ENCODE peak calls at places on chromosome 7, in ten cellular contexts. X is GM13976, D is breast epithelium, U is HFFc6, P is PC-3, G is brain microvascular endothelial cell, J is transverse colon, R is uterus, W is fibroblast of pulmonary artery, C is pancreas. S is an unnamed sample.

GRCh38 chr7:129611246-129612111 is at the start of gene NRF1:
- DNase-seq in P (peak), J (peak), W (peak), G (peak), U (peak), R (peak), X (peak), C (peak), D (peak), S (peak)

GRCh38 chr7:25075459-25075858 is 49.6 kb downstream of the CYCS start:
- DNase-seq in D (no peak), P (no peak), C (no peak), U (no peak), R (no peak), J (no peak), W (no peak), G (no peak), X (no peak), S (no peak)

GRCh38 chr7:125383324-125383723 is 453.7 kb upstream of the POT1 start:
- DNase-seq in R (no peak), U (no peak), C (no peak), W (no peak), P (peak), D (no peak), G (no peak), J (no peak), X (peak), S (no peak)

GRCh38 chr7:155178096-155178495 is 108.0 kb downstream of the HTR5A start:
- DNase-seq in X (no peak), G (no peak), J (no peak), P (no peak), C (no peak), U (no peak), W (no peak), D (no peak), R (no peak), S (no peak)

GRCh38 chr7:127885843-127886242 is 145.4 kb downstream of the LRRC4 start:
- DNase-seq in P (no peak), U (peak), W (peak), R (no peak), G (peak), J (no peak), X (no peak), C (no peak), D (no peak), S (no peak)

GRCh38 chr7:155889636-155890508 is 77.6 kb upstream of the SHH start:
- DNase-seq in C (no peak), G (no peak), W (no peak), J (peak), U (no peak), X (no peak), R (no peak), P (no peak), D (no peak), S (no peak)

GRCh38 chr7:21542891-21543527 is at the start of gene DNAH11:
- DNase-seq in P (peak), D (no peak), U (no peak), G (no peak), R (no peak), J (peak), W (peak), C (peak), X (peak), S (no peak)

GRCh38 chr7:151773795-151774194 is 103.1 kb downstream of the PRKAG2 start:
- DNase-seq in X (no peak), G (no peak), J (no peak), U (no peak), P (no peak), R (no peak), W (no peak), D (no peak), C (peak), S (no peak)

GRCh38 chr7:5827755-5828154 is 46.3 kb upstream of the RNF216 start:
- DNase-seq in U (no peak), W (peak), R (no peak), C (no peak), G (no peak), D (no peak), P (peak), X (peak), J (peak), S (no peak)

GRCh38 chr7:159198016-159198724 is 53.5 kb upstream of the VIPR2 start:
- DNase-seq in U (no peak), R (no peak), W (no peak), C (no peak), X (no peak), J (no peak), D (no peak), P (no peak), G (no peak), S (no peak)

GRCh38 chr7:102287465-102288146 is 938 bp downstream of the SH2B2 start:
- DNase-seq in W (no peak), P (peak), X (no peak), U (peak), C (peak), R (peak), D (no peak), G (no peak), J (peak), S (no peak)

GRCh38 chr7:85184599-85185354 is 2.1 kb downstream of the SEMA3D start:
- DNase-seq in D (no peak), X (no peak), R (no peak), G (peak), U (peak), C (no peak), W (peak), P (peak), J (peak), S (peak)

GRCh38 chr7:876077-876971 is at the start of gene GET4:
- DNase-seq in C (peak), X (peak), U (peak), P (peak), D (peak), R (peak), J (peak), G (peak), W (peak), S (peak)
- TF ChIP-seq CTCF in C (no peak), X (peak), U (peak), P (no peak), D (no peak), R (no peak), J (peak), G (peak), W (no peak), S (no peak)

GRCh38 chr7:30475580-30475979 is 3.0 kb downstream of the NOD1 start:
- DNase-seq in X (no peak), G (no peak), R (no peak), C (no peak), U (no peak), J (no peak), W (no peak), P (no peak), D (no peak), S (no peak)

GRCh38 chr7:30474485-30474884 is 4.1 kb downstream of the NOD1 start:
- DNase-seq in P (no peak), C (no peak), D (no peak), R (no peak), J (no peak), W (no peak), U (no peak), X (no peak), G (no peak), S (no peak)

GRCh38 chr7:30474893-30475292 is 3.7 kb downstream of the NOD1 start:
- DNase-seq in R (no peak), U (no peak), J (no peak), D (no peak), P (no peak), G (no peak), W (peak), X (no peak), C (no peak), S (no peak)

GRCh38 chr7:30476401-30477145 is 2.0 kb downstream of the NOD1 start:
- DNase-seq in C (no peak), R (no peak), P (no peak), U (no peak), G (no peak), D (no peak), X (no peak), J (no peak), W (peak), S (no peak)

GRCh38 chr7:30478349-30479228 is at the start of gene NOD1:
- DNase-seq in D (peak), G (peak), X (peak), C (peak), P (peak), R (peak), W (peak), J (peak), U (peak), S (no peak)
- TF ChIP-seq CTCF in D (no peak), G (peak), X (no peak), C (peak), P (no peak), R (peak), W (no peak), J (no peak), U (peak), S (no peak)

DNA sequence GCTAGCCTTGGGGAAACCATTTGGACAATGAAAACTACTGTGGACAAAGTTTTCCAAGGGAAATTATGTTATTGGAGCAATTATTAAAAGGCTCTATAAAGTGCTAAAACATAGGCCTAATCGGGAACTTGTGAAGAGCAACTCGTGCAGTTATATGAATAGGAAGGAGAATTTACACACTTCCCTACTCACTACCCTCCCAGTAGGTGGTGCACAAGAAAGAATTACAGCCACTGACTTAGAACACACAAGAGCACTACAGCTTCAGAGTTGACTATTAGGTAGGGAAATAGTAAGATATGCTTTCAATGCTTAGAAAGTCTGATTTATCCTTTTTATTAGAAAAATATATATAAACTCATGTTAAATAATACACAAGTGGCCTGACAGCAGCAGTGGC is 47.2 kb downstream of the GSAP start:
- DNase-seq in J (no peak), C (no peak), P (peak), R (no peak), D (no peak), W (peak), X (peak), G (peak), U (no peak), S (no peak)
- TF ChIP-seq CTCF in J (no peak), C (no peak), P (peak), R (no peak), D (no peak), W (peak), X (no peak), G (peak), U (peak), S (no peak)

GRCh38 chr7:1369856-1370657 is 89.2 kb downstream of the MICALL2 start:
- DNase-seq in R (no peak), P (no peak), X (no peak), D (no peak), C (no peak), J (no peak), G (no peak), U (no peak), W (no peak), S (no peak)

GRCh38 chr7:1367501-1367900 is 91.8 kb downstream of the MICALL2 start:
- DNase-seq in C (no peak), U (no peak), J (no peak), W (no peak), G (no peak), P (no peak), R (no peak), D (no peak), X (no peak), S (no peak)

GRCh38 chr7:1368150-1368681 is 91.1 kb downstream of the MICALL2 start:
- DNase-seq in P (no peak), C (no peak), G (no peak), W (no peak), J (no peak), U (no peak), X (no peak), R (no peak), D (no peak), S (no peak)

GRCh38 chr7:1370738-1371137 is 88.5 kb downstream of the MICALL2 start:
- DNase-seq in R (no peak), U (no peak), G (no peak), W (no peak), C (no peak), P (no peak), J (no peak), D (no peak), X (no peak), S (no peak)

DNA sequence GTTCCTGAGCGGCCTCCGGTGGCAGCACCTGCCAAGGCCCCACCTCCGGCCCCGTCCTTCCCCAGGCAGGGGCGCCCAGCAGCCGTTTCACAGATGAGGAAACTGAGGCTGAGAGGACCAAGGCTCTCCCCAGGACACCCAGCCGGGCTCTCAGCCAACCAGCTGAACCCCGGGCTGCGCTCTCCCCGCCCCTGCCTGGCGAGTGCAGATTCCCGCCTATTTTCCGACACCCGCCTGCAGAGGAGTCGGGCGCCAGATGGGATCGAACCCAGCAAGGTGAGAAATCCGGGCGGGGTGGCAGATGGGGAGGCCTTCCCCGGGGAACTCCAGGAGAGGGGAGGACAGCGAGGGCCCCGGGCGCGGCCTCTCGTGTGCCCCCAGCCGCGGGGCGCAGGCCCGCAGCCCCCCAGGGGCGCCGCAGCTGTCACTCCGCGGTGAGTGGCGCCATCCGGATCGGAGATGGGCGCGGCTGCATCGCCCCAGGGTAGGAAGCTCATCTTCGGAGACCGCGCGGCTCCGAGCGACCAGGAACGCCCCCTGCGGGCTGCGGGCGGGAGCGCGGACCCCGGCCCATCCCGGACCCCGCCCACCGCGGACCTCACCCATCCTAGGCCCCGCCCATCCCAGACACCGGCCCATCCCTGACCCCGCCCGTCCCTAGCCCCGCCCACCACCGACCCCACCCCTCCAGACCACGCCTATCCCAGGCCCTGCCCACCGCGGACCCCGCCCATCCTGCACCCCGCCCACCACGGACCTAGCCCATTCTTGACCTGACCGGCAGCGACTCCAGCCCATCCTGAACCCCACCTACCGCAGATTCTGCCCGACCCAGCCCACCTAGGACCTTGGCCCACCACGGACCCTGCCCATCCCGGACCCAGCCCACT is 90.3 kb downstream of the MICALL2 start:
- DNase-seq in G (no peak), U (no peak), W (no peak), P (peak), X (peak), C (no peak), D (no peak), J (no peak), R (no peak), S (no peak)
- TF ChIP-seq CTCF in G (no peak), U (peak), W (no peak), P (peak), X (no peak), C (no peak), D (no peak), J (no peak), R (no peak), S (no peak)

GRCh38 chr7:95682913-95683312 is 86.6 kb upstream of the PDK4 start:
- DNase-seq in J (no peak), R (no peak), G (no peak), C (no peak), W (no peak), X (no peak), D (no peak), U (no peak), P (no peak), S (no peak)

GRCh38 chr7:95686109-95686508 is 86.2 kb upstream of the DYNC1I1 start:
- DNase-seq in W (peak), G (peak), R (peak), J (peak), C (no peak), D (peak), X (no peak), P (peak), U (peak), S (no peak)

GRCh38 chr7:95684505-95684904 is 87.8 kb upstream of the DYNC1I1 start:
- DNase-seq in W (peak), X (no peak), U (no peak), R (no peak), P (no peak), C (no peak), J (no peak), G (no peak), D (no peak), S (no peak)

GRCh38 chr7:95687759-95688343 is 84.5 kb upstream of the DYNC1I1 start:
- DNase-seq in D (no peak), J (no peak), R (no peak), C (no peak), X (no peak), U (peak), W (peak), G (peak), P (peak), S (no peak)

GRCh38 chr7:95684037-95684436 is 87.7 kb upstream of the PDK4 start:
- DNase-seq in D (no peak), R (no peak), X (no peak), U (peak), J (no peak), W (peak), C (no peak), G (peak), P (peak), S (no peak)
- TF ChIP-seq CTCF in D (peak), R (peak), X (peak), U (peak), J (peak), W (peak), C (peak), G (peak), P (peak), S (peak)

GRCh38 chr7:138167222-138167621 is 91.0 kb downstream of the AKR1D1 start:
- DNase-seq in C (no peak), J (no peak), G (no peak), X (no peak), W (peak), U (no peak), R (no peak), P (no peak), D (no peak), S (no peak)

GRCh38 chr7:138164804-138165203 is 88.5 kb downstream of the AKR1D1 start:
- DNase-seq in X (no peak), D (no peak), W (no peak), P (no peak), G (no peak), U (no peak), J (no peak), C (no peak), R (no peak), S (no peak)

GRCh38 chr7:138167869-138168296 is 91.6 kb downstream of the AKR1D1 start:
- DNase-seq in X (no peak), J (no peak), C (no peak), U (no peak), W (no peak), P (no peak), R (no peak), D (no peak), G (no peak), S (no peak)

GRCh38 chr7:138169441-138169851 is 93.2 kb downstream of the AKR1D1 start:
- DNase-seq in U (no peak), W (no peak), C (no peak), X (no peak), J (no peak), R (no peak), P (no peak), D (no peak), G (no peak), S (no peak)

GRCh38 chr7:138166681-138167080 is 90.4 kb downstream of the AKR1D1 start:
- DNase-seq in W (no peak), P (no peak), G (no peak), X (no peak), J (no peak), R (no peak), C (no peak), D (no peak), U (no peak), S (no peak)
- TF ChIP-seq CTCF in W (no peak), P (no peak), G (no peak), X (no peak), J (no peak), R (no peak), C (no peak), D (no peak), U (no peak), S (no peak)

GRCh38 chr7:33836797-33837355 is 68.5 kb upstream of the BMPER start:
- DNase-seq in P (peak), U (no peak), J (no peak), R (no peak), X (no peak), W (no peak), G (no peak), C (no peak), D (no peak), S (no peak)
- TF ChIP-seq CTCF in P (peak), U (peak), J (peak), R (no peak), X (no peak), W (no peak), G (peak), C (no peak), D (no peak), S (no peak)

GRCh38 chr7:121430558-121430957 is 34.5 kb upstream of the FAM3C start:
- DNase-seq in J (no peak), C (no peak), R (no peak), W (no peak), G (no peak), P (no peak), D (no peak), X (no peak), U (no peak), S (no peak)

GRCh38 chr7:121431996-121432395 is 35.9 kb upstream of the FAM3C start:
- DNase-seq in P (no peak), X (no peak), G (no peak), J (no peak), W (no peak), R (no peak), U (no peak), D (no peak), C (no peak), S (no peak)

GRCh38 chr7:121428857-121429489 is 32.9 kb upstream of the FAM3C start:
- DNase-seq in G (peak), C (no peak), R (no peak), X (no peak), D (no peak), U (peak), J (no peak), W (peak), P (no peak), S (no peak)

GRCh38 chr7:121431389-121431788 is 35.3 kb upstream of the FAM3C start:
- DNase-seq in G (no peak), X (no peak), W (no peak), J (no peak), U (no peak), C (no peak), D (no peak), R (no peak), P (no peak), S (no peak)

DNA sequence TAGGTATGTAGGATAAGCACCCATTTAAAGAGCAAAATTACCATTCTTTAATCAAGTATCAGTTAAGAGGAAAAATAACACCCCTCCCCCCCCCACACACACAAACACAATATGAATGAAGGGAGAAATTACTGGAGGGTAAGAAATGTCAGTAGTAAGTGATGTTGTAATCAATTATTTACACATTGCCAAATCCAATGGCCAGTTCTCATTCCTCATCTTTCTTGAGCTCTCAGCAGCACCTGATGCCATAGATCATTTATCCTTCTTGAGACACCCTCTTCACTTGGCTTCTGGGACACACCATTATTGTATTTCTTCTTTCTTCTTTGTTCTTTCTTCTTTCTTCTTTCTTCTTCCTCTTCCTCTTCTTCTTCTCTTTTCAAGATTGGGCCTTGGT is 33.7 kb upstream of the FAM3C start:
- DNase-seq in C (no peak), W (no peak), J (no peak), X (no peak), P (no peak), R (no peak), G (no peak), D (no peak), U (no peak), S (no peak)
- TF ChIP-seq CTCF in C (no peak), W (no peak), J (no peak), X (no peak), P (no peak), R (no peak), G (no peak), D (no peak), U (no peak), S (no peak)

GRCh38 chr7:90320418-90320800 is 695 bp downstream of the FAM237B start:
- DNase-seq in W (no peak), X (no peak), U (no peak), G (no peak), C (no peak), P (no peak), R (no peak), D (no peak), J (no peak), S (no peak)
- TF ChIP-seq CTCF in W (no peak), X (no peak), U (no peak), G (no peak), C (no peak), P (no peak), R (no peak), D (no peak), J (no peak), S (no peak)

GRCh38 chr7:110764852-110765251 is 326.1 kb upstream of the LRRN3 start:
- DNase-seq in W (no peak), P (no peak), R (no peak), G (no peak), C (no peak), X (no peak), U (no peak), D (no peak), J (no peak), S (no peak)

GRCh38 chr7:110759069-110759468 is 331.9 kb upstream of the LRRN3 start:
- DNase-seq in D (no peak), C (no peak), U (peak), R (no peak), P (peak), W (no peak), G (no peak), J (no peak), X (no peak), S (no peak)

GRCh38 chr7:110754649-110755048 is 336.3 kb upstream of the LRRN3 start:
- DNase-seq in J (no peak), G (no peak), X (no peak), D (no peak), R (no peak), W (no peak), C (no peak), U (no peak), P (no peak), S (no peak)

GRCh38 chr7:110762514-110762913 is 328.4 kb upstream of the LRRN3 start:
- DNase-seq in G (peak), C (no peak), D (no peak), J (no peak), R (no peak), W (peak), P (no peak), U (no peak), X (no peak), S (no peak)

GRCh38 chr7:110760341-110760740 is 330.6 kb upstream of the LRRN3 start:
- DNase-seq in C (no peak), W (no peak), G (no peak), U (no peak), J (no peak), D (no peak), P (no peak), X (no peak), R (no peak), S (no peak)
- TF ChIP-seq CTCF in C (no peak), W (no peak), G (no peak), U (no peak), J (no peak), D (no peak), P (no peak), X (no peak), R (no peak), S (no peak)

S was measured in omental fat pad.